ENCODE peak calls at places on chromosomes 1 and 21, in five cellular contexts. P is fibroblast of mammary gland, E is cardiac muscle cell, X is brain microvascular endothelial cell, B is upper lobe of right lung. A is an unnamed sample.

GRCh38 chr1:10625554-10625953 is 150.8 kb downstream of the PEX14 start:
- DNase-seq in B (peak; percentile 35), E (no peak), P (no peak), X (no peak), A (no peak)

GRCh38 chr1:114100148-114100547 is 53.5 kb downstream of the SYT6 start:
- DNase-seq in B (no peak), E (no peak), X (no peak), P (no peak), A (no peak)

GRCh38 chr1:109472779-109473178 is 6.4 kb downstream of the SYPL2 start:
- DNase-seq in P (no peak), B (no peak), E (no peak), X (no peak), A (no peak)

GRCh38 chr1:41533016-41533730 is 48.7 kb upstream of the EDN2 start:
- DNase-seq in E (peak; percentile 68), P (no peak), X (no peak), B (peak; percentile 35), A (no peak)

GRCh38 chr1:43414634-43415223 is 25.0 kb downstream of the SZT2 start:
- DNase-seq in B (no peak), X (peak; percentile 63), E (peak; percentile 68), P (peak; percentile 60), A (peak; percentile 65)

GRCh38 chr1:112982853-112983539 is 27.0 kb upstream of the SLC16A1 start:
- DNase-seq in E (peak; percentile 53), X (no peak), P (no peak), B (no peak), A (no peak)

GRCh38 chr1:220233927-220234326 is 38.3 kb downstream of the RAB3GAP2 start:
- DNase-seq in E (no peak), X (no peak), B (no peak), P (no peak), A (no peak)

GRCh38 chr1:162561616-162562451 is at the start of gene UAP1:
- DNase-seq in E (no peak), P (no peak), X (no peak), B (no peak), A (peak; percentile 19)

GRCh38 chr1:244111008-244111407 is 59.9 kb downstream of the ZBTB18 start:
- DNase-seq in X (no peak), P (no peak), E (no peak), B (no peak), A (no peak)

GRCh38 chr1:174262747-174263241 is 103.5 kb downstream of the RABGAP1L start:
- DNase-seq in X (peak; percentile 31), B (no peak), E (peak; percentile 59), P (peak; percentile 58), A (peak; percentile 74)

GRCh38 chr21:35207322-35207721 is 158.2 kb upstream of the RUNX1 start:
- DNase-seq in P (no peak), E (no peak), B (no peak), X (no peak), A (no peak)

GRCh38 chr21:26116456-26117011 is 54.0 kb downstream of the APP start:
- DNase-seq in X (no peak), B (no peak), E (no peak), P (peak; percentile 82), A (peak; percentile 68)

GRCh38 chr1:32754282-32755097 is 51.9 kb upstream of the SYNC start:
- DNase-seq in B (peak; percentile 79), E (peak; percentile 63), X (no peak), P (peak; percentile 25), A (peak; percentile 23)

GRCh38 chr1:228414511-228415211 is 2.0 kb downstream of the TRIM17 start:
- DNase-seq in B (no peak), X (no peak), E (no peak), P (no peak), A (no peak)

GRCh38 chr1:228417061-228417460 is 400 bp upstream of the TRIM17 start:
- DNase-seq in E (no peak), P (no peak), X (no peak), B (peak; percentile 52), A (no peak)

GRCh38 chr1:228415221-228415620 is 1.4 kb downstream of the TRIM17 start:
- DNase-seq in P (no peak), X (no peak), B (no peak), E (no peak), A (no peak)

GRCh38 chr1:228416217-228416971 is at the start of gene TRIM17:
- DNase-seq in P (no peak), E (peak; percentile 82), B (no peak), X (no peak), A (no peak)

GRCh38 chr1:228415853-228416216 is 826 bp downstream of the TRIM17 start:
- DNase-seq in X (no peak), P (no peak), E (no peak), B (no peak), A (no peak)
- H3K4me3 ChIP-seq in X (peak overlapping the region; percentile 33), P (peak overlapping the region; percentile 22), E (peak overlapping the region; percentile 47), B (peak overlapping the region; percentile 48), A (peak overlapping the region; percentile 14)

GRCh38 chr1:31422505-31423319 is 9.7 kb downstream of the SERINC2 start:
- DNase-seq in E (peak; percentile 77), P (peak; percentile 92), B (peak; percentile 82), X (peak; percentile 48), A (peak; percentile 94)
- H3K4me3 ChIP-seq in E (no peak overlapping the region), P (no peak overlapping the region), B (no peak overlapping the region), X (no peak overlapping the region), A (no peak overlapping the region)

DNA sequence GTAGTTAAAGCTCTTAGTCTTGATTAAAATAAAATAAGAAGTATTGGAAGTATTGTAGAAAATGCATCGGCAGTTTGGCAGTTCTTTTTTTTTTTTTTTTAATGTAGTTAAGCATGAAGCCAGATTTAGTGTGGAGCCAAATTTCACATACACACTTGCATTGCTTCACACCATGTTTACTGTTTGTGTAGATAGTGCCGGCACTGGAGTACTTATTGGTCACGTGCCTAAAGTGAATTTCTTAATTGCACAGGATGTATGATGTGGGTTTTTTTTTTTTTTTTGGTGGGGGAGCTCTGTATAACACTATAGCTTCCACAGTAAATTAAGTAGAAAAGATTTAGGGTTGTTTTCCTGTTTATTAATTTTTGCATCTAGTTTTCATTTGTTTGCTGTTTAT is 21.2 kb upstream of the TMEM61 start:
- DNase-seq in P (no peak), E (no peak), B (no peak), X (no peak), A (peak; percentile 62)
- H3K4me3 ChIP-seq in P (no peak overlapping the region), E (no peak overlapping the region), B (no peak overlapping the region), X (no peak overlapping the region), A (no peak overlapping the region)

DNA sequence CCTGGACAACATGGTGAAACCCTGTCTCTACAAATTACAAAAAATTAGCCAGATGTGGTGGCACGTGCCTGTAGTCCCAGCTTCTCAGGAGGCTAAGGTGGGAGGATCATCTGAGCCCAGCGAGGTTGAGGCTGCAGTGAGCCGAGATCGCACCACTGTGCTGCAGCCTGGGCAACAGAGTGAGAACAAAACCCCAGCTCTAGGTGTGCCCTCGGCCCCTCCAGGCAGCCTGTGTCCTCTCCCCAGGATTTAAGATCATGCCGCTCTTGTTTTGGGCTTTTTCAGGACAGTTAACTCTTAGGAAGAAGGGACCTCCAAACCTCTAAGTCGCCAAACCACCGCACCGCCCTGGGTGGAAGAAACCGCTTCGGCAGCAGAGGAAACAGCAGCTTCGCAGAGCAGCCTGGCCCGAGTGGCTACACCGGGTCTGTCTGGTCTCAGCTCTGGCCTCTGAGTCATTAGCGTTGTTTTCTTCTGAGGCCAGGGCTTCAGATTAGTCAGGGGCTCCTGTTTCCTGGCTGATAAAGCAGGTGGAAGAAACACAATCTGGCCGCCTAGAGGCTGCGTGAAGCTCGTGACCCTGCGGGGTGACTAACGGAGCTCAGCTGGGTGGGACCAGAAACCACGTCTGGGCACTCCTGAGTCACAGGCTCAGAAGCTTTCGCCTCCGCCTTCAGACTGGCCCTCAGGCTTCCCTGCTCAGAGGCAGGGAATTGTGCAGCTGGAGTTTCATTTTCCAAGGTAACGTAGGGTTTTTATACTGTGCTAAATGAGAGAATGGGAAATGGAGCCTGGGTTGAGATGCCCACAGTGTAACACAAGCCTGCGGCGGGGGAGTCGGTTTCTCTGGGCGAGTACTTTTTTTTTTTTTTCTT is 44.7 kb downstream of the CHAF1B start:
- DNase-seq in E (peak; percentile 72), B (peak; percentile 79), P (peak; percentile 99), X (peak; percentile 100), A (peak; percentile 100)
- H3K4me3 ChIP-seq in E (no peak overlapping the region), B (peak overlapping the region; percentile 22), P (peak overlapping the region; percentile 17), X (peak overlapping the region; percentile 44), A (peak overlapping the region; percentile 27)

GRCh38 chr1:226123212-226123560 is 60.7 kb downstream of the H3-3A start:
- DNase-seq in B (no peak), E (no peak), X (no peak), P (no peak), A (no peak)

GRCh38 chr1:226121587-226122400 is 59.3 kb downstream of the H3-3A start:
- DNase-seq in P (no peak), E (peak; percentile 77), X (no peak), B (peak; percentile 88), A (peak; percentile 54)

GRCh38 chr1:226120398-226120797 is 57.9 kb downstream of the H3-3A start:
- DNase-seq in E (no peak), B (no peak), P (no peak), X (no peak), A (no peak)

GRCh38 chr1:226119169-226119568 is 56.7 kb downstream of the H3-3A start:
- DNase-seq in B (no peak), E (no peak), P (no peak), X (no peak), A (no peak)

GRCh38 chr1:226121049-226121586 is 58.6 kb downstream of the H3-3A start:
- DNase-seq in P (no peak), E (no peak), B (no peak), X (no peak), A (no peak)
- H3K4me3 ChIP-seq in P (peak overlapping the region; percentile 9), E (peak overlapping the region; percentile 37), B (peak overlapping the region; percentile 69), X (peak overlapping the region; percentile 32), A (peak overlapping the region; percentile 25)

GRCh38 chr21:45069711-45070110 is 4.7 kb upstream of the ADARB1 start:
- DNase-seq in X (no peak), E (no peak), P (no peak), B (no peak), A (no peak)
- H3K4me3 ChIP-seq in X (no peak overlapping the region), E (no peak overlapping the region), P (no peak overlapping the region), B (no peak overlapping the region), A (no peak overlapping the region)

GRCh38 chr1:154407021-154407865 is 2.1 kb downstream of the IL6R start:
- DNase-seq in P (no peak), E (no peak), X (no peak), B (peak; percentile 87), A (no peak)
- H3K4me3 ChIP-seq in P (no peak overlapping the region), E (no peak overlapping the region), X (no peak overlapping the region), B (peak overlapping the region; percentile 72), A (peak overlapping the region; percentile 73)

GRCh38 chr1:9239622-9240401 is 5.2 kb downstream of the H6PD start:
- DNase-seq in P (peak; percentile 95), E (no peak), B (peak; percentile 77), X (peak; percentile 57), A (peak; percentile 68)
- H3K4me3 ChIP-seq in P (peak overlapping the region; percentile 26), E (no peak overlapping the region), B (peak overlapping the region; percentile 4), X (peak overlapping the region; percentile 9), A (no peak overlapping the region)

DNA sequence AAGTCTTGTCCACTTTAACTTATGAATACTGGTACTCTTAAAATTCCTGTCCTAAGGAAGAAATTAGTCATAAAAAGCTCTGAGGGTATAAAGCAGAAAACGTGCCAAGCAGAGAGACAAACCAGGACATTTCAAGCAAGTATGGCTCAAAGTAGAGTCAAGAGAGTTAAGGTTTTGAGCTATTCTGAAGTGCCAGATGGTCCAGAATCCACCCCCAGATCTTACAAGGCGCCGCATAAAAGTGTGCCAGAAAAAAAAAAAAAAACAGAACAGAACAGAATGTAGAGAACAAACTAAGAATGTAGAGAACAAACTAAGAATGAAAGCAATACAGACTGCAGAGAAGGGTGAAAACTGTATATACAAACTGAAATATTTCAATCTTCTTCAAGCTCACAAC is 12.5 kb downstream of the EPS15 start:
- DNase-seq in E (no peak), P (peak; percentile 96), B (no peak), X (peak; percentile 40), A (peak; percentile 97)
- H3K4me3 ChIP-seq in E (no peak overlapping the region), P (peak overlapping the region; percentile 22), B (no peak overlapping the region), X (no peak overlapping the region), A (peak overlapping the region; percentile 4)

A was measured in cardiac fibroblast.